ENCODE peak calls at places on chromosomes 16 and 17, in six cellular contexts. A, V, O, W, D and Z are unnamed samples.

GRCh38 chr17:80824549-80825470 is 166.8 kb upstream of the CHMP6 start:
- DNase-seq in V (no peak), O (peak; percentile 14), A (no peak), W (no peak), D (no peak), Z (no peak)

GRCh38 chr17:71304498-71305158 is 816.2 kb upstream of the SOX9 start:
- DNase-seq in W (no peak), V (no peak), D (no peak), A (no peak), O (no peak), Z (no peak)

GRCh38 chr17:66593116-66593515 is 241.8 kb upstream of the CACNG5 start:
- DNase-seq in D (no peak), V (no peak), W (no peak), A (no peak), O (no peak), Z (no peak)

GRCh38 chr17:6384481-6384880 is 50.4 kb downstream of the AIPL1 start:
- DNase-seq in D (no peak), V (no peak), W (no peak), O (no peak), A (no peak), Z (no peak)

GRCh38 chr17:70098030-70098429 is 23.0 kb downstream of the KCNJ16 start:
- DNase-seq in W (no peak), D (no peak), A (no peak), V (no peak), O (no peak), Z (no peak)

GRCh38 chr17:39525801-39526506 is 64.7 kb downstream of the CDK12 start:
- DNase-seq in W (no peak), O (no peak), V (no peak), D (no peak), A (no peak), Z (no peak)

GRCh38 chr16:82699711-82700495 is 73.1 kb downstream of the CDH13 start:
- DNase-seq in A (no peak), V (no peak), O (peak; percentile 96), D (no peak), W (no peak), Z (peak; percentile 41)

GRCh38 chr16:73093146-73094144 is 45.5 kb upstream of the ZFHX3 start:
- DNase-seq in W (no peak), A (no peak), D (no peak), O (peak; percentile 87), V (no peak), Z (no peak)

GRCh38 chr16:63596716-63597115 is 1525.1 kb downstream of the CDH11 start:
- DNase-seq in A (no peak), O (no peak), V (no peak), W (no peak), D (no peak), Z (no peak)

GRCh38 chr16:89294486-89294885 is 77.0 kb downstream of the ZNF778 start:
- DNase-seq in O (no peak), D (no peak), V (no peak), A (no peak), W (no peak), Z (no peak)

GRCh38 chr16:28555593-28555992 is 1.9 kb downstream of the SGF29 start:
- DNase-seq in V (no peak), W (no peak), O (no peak), A (no peak), D (no peak), Z (no peak)

GRCh38 chr17:63476857-63477470 is at the start of gene ACE:
- DNase-seq in V (no peak), W (no peak), O (peak; percentile 43), A (peak; percentile 32), D (peak; percentile 81), Z (peak; percentile 29)

GRCh38 chr16:71282943-71283342 is 6.3 kb downstream of the CMTR2 start:
- DNase-seq in A (no peak), O (peak; percentile 81), D (no peak), W (no peak), V (no peak), Z (no peak)

GRCh38 chr17:18319604-18320256 is 4.6 kb downstream of the SMCR8 start:
- DNase-seq in A (peak; percentile 44), W (no peak), O (peak; percentile 37), V (no peak), D (no peak), Z (no peak)

GRCh38 chr16:88301431-88301830 is 81.3 kb upstream of the ZNF469 start:
- DNase-seq in A (no peak), D (no peak), W (no peak), O (no peak), V (no peak), Z (no peak)

GRCh38 chr17:5816491-5816890 is 232.2 kb upstream of the NLRP1 start:
- DNase-seq in D (no peak), W (no peak), O (no peak), A (no peak), V (no peak), Z (no peak)

DNA sequence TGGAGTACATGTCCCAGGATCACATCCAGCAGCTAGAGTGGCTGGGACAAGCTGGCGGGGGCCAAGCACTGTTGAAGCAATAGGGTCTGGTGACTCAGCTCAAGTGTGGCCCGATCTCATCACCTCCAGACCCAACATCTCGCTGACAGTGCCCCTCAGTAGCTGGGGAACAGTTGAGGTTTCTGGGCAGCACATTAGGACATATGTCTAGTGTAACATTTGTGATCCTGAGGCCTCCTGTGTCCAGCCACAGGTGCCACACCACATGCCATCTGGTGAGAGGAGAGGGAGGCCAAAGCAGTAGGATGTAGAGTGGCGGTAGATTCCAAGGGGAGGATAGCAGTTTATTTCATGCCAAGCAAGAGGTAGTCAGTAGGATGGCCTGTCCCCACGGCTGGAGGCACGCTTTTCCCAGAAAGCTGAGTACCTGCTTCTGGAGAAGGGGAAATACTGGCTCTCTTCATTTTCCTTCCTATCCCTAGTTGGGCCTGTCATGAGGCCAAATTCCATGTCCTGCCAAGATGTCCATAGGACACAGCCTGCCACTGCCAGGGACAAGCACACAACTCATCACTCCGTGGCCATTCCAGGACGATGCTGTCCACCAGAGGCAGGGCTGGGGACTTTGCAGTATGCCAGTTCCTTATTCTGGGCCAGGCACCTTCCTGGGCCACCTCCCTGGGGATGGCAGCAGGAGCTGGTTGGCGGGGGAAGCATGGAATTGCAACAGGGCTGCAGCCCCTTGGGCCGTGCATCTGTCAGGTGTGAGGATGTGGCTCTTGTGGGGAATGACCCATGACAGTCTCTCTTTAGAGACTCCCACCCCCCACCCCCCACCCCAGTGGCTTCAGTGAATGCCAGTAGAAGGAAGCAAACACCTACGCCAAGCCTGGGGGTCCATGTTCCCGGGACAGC is 24.0 kb downstream of the GGA3 start:
- DNase-seq in O (no peak), V (no peak), A (no peak), W (no peak), D (no peak), Z (no peak)
- TF ChIP-seq POLR2A in O (no peak), V (no peak), A (no peak), W (no peak), D (no peak), Z (no peak)

GRCh38 chr17:50425001-50425681 is 877 bp upstream of the ACSF2 start:
- DNase-seq in D (no peak), V (no peak), O (no peak), A (peak; percentile 26), W (peak; percentile 21), Z (no peak)

GRCh38 chr17:50426814-50427787 is 1.1 kb downstream of the ACSF2 start:
- DNase-seq in D (peak; percentile 54), A (peak; percentile 78), V (no peak), W (peak; percentile 18), O (peak; percentile 45), Z (peak; percentile 77)

GRCh38 chr17:50426472-50426782 is 409 bp downstream of the ACSF2 start:
- DNase-seq in V (no peak), A (no peak), W (no peak), D (no peak), O (no peak), Z (no peak)

GRCh38 chr17:50424246-50425000 is 1.6 kb upstream of the ACSF2 start:
- DNase-seq in V (no peak), O (no peak), A (no peak), W (no peak), D (no peak), Z (no peak)

GRCh38 chr17:50425682-50426471 is at the start of gene ACSF2:
- DNase-seq in A (peak; percentile 79), D (peak; percentile 88), O (peak; percentile 42), W (peak; percentile 75), V (peak; percentile 75), Z (peak; percentile 84)
- TF ChIP-seq POLR2A in A (no peak), D (peak; percentile 84), O (peak; percentile 67), W (no peak), V (peak; percentile 57), Z (peak; percentile 52)

GRCh38 chr16:2449118-2449517 is 10.8 kb upstream of the TEDC2 start:
- DNase-seq in A (no peak), W (no peak), D (no peak), O (no peak), V (no peak), Z (no peak)
- TF ChIP-seq POLR2A in A (no peak), W (no peak), D (no peak), O (no peak), V (no peak), Z (no peak)

DNA sequence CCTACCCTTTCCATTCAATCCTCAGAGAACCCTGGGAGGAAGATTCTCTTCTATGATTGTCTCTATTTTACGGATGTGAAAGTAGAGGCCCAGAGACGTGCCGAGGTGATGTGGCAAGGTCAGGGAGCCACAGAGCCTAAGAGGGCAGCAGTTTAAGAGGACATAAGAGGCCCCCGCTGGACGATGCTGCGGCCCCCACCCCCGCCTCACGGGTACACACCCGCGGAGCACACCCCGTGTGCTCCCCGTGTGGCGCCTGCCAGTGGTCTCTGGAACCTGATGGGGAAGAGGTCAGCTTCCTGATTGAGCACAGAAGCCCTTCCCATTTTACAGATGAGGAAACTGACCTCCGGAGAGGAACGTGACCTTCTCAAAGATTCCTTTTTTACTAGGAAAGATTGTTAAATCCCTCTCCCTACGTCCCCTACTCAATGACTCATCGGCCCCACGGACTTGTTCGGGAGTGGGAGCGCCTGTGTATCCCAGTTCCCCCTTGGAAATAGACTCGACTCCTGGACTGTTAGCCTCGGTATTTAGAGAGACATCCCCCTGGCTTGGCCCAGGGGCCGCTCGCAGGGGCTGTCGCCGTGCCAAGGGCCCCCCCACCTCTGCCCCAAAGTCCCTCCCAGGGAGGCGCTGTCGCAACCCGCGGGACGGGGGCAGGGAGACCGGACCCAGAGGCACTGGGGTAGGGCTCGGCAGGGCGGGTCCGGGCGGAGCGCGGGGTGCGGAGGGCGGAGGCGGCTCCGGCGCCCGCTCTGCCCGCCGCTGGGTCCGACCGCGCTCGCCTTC is at the start of gene ABCC3:
- DNase-seq in V (no peak), O (no peak), W (peak; percentile 47), A (peak; percentile 17), D (peak; percentile 85), Z (peak; percentile 85)
- TF ChIP-seq POLR2A in V (peak; percentile 93), O (no peak), W (no peak), A (no peak), D (no peak), Z (no peak)

DNA sequence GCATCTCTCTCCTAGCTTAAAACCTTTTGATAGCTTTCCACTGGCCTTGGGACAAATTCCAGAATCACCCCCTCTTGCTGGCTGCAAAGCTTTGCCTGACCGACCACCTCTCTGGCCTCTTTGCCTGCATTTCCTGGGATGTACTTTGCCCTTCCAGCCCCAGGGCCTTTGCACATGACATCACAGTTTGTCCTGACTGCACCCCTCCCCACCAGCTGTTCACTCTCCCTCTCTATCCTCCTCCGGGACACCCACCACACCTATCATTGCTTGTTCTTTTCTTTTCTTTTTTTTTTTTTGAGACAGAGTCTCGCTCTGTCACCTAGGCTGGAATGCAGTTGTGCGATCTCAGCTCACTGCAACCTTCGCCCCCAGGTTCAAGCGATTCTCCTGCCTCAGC is 7.9 kb downstream of the AANAT start:
- DNase-seq in A (no peak), D (no peak), V (no peak), W (no peak), O (no peak), Z (no peak)
- TF ChIP-seq POLR2A in A (no peak), D (no peak), V (no peak), W (no peak), O (no peak), Z (no peak)

GRCh38 chr16:10297341-10298006 is 88.4 kb upstream of the ATF7IP2 start:
- DNase-seq in A (no peak), D (peak; percentile 32), W (no peak), O (no peak), V (peak; percentile 73), Z (no peak)
- TF ChIP-seq POLR2A in A (no peak), D (no peak), W (no peak), O (no peak), V (no peak), Z (no peak)